ENCODE peak calls at places on chromosomes 1 and 21, in eight cellular contexts. R is AG04449, E is cardiac muscle cell, S is AG04450, V is RWPE1, M is progenitor cell of endocrine pancreas, C is tibial nerve, Y is endothelial cell of umbilical vein. G is an unnamed sample.

GRCh38 chr1:184838374-184838995 is 83.8 kb upstream of the EDEM3 start:
- DNase-seq in R (peak), E (peak), S (peak), V (peak), M (no peak), C (peak), Y (no peak), G (peak)

GRCh38 chr21:39581414-39581813 is 31.3 kb upstream of the B3GALT5 start:
- DNase-seq in R (no peak), E (no peak), S (no peak), V (no peak), M (no peak), C (no peak), Y (no peak), G (no peak)

GRCh38 chr1:54606096-54606989 is 17.0 kb downstream of the FAM151A start:
- DNase-seq in R (no peak), E (no peak), S (no peak), V (no peak), M (no peak), C (no peak), Y (no peak), G (no peak)

GRCh38 chr21:44279621-44280260 is 5.9 kb upstream of the AIRE start:
- DNase-seq in R (no peak), E (no peak), S (no peak), V (no peak), M (no peak), C (no peak), Y (no peak), G (no peak)

GRCh38 chr1:37262439-37263170 is 211.8 kb upstream of the ZC3H12A start:
- DNase-seq in R (no peak), E (no peak), S (no peak), V (no peak), M (no peak), C (no peak), Y (no peak), G (no peak)

GRCh38 chr1:30586671-30587070 is 136.7 kb downstream of the MATN1 start:
- DNase-seq in R (no peak), E (no peak), S (no peak), V (no peak), M (peak), C (no peak), Y (no peak), G (no peak)

GRCh38 chr1:66223681-66224080 is 310.3 kb upstream of the SGIP1 start:
- DNase-seq in R (no peak), E (no peak), S (no peak), V (no peak), M (no peak), C (no peak), Y (no peak), G (no peak)

GRCh38 chr1:184823080-184823479 is 68.4 kb upstream of the EDEM3 start:
- DNase-seq in R (no peak), E (no peak), S (no peak), V (no peak), M (no peak), C (no peak), Y (no peak), G (no peak)

GRCh38 chr1:236638935-236639334 is 34.6 kb upstream of the HEATR1 start:
- DNase-seq in R (no peak), E (no peak), S (no peak), V (no peak), M (no peak), C (no peak), Y (no peak), G (no peak)

GRCh38 chr1:228343211-228343661 is 63.4 kb downstream of the TRIM11 start:
- DNase-seq in R (no peak), E (no peak), S (no peak), V (no peak), M (no peak), C (no peak), Y (no peak), G (no peak)

GRCh38 chr1:170881268-170882265 is 53.8 kb upstream of the MROH9 start:
- DNase-seq in R (no peak), E (peak), S (no peak), V (no peak), M (no peak), C (no peak), Y (peak), G (peak)

GRCh38 chr1:207241164-207241934 is 80.1 kb upstream of the CD55 start:
- DNase-seq in R (no peak), E (no peak), S (no peak), V (no peak), M (no peak), C (no peak), Y (peak), G (peak)

GRCh38 chr1:200473698-200474371 is 64.0 kb upstream of the ZNF281 start:
- DNase-seq in R (no peak), E (peak), S (no peak), V (no peak), M (no peak), C (no peak), Y (no peak), G (no peak)

DNA sequence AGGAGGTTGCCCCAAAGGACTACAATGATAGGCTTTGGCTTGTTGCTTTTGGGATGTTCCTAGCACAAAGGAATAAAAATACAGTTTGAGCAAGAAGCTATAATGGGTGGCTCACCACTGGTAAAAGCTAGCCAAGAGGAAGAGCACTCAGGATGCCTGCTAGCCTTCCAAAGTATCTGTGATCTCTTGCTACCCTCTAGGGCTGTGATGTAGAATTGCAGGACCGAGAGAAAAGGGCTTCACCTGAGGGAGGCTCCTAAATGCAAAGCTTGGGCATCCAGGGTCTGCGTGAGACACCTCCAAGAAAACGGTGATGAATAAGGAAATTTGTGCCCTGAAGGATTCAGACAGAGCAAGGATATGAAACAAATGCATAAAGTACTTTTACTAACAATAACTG is 17.7 kb downstream of the IVL start:
- DNase-seq in R (peak), E (peak), S (no peak), V (peak), M (no peak), C (no peak), Y (no peak), G (peak)
- TF ChIP-seq CTCF in R (peak), E (no peak), S (peak), V (peak), M (no peak), C (no peak), Y (no peak), G (peak)

DNA sequence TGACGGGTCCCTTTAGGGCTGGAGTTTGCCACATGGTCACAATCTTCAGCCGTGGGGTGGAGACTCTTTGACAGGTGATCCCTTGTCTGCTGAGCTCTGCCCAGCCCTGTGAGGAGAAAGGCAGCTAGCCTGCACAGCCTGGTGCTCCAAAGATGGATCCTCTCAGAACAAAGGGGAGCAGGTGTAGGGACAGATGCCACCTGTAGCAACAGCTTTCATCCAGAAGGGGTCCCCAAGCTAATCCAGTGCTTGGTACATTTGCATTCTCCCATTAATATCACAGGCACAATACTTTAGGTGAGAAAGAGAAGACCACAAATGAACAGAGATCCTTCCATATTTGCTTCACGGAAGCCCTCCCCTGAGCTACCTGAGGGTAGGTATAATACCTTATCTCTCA is 93.2 kb downstream of the CCDC185 start:
- DNase-seq in R (no peak), E (no peak), S (no peak), V (no peak), M (no peak), C (no peak), Y (no peak), G (peak)
- TF ChIP-seq CTCF in R (no peak), E (no peak), S (no peak), V (no peak), M (peak), C (no peak), Y (no peak), G (no peak)

GRCh38 chr1:114368560-114369255 is 142.3 kb downstream of the TRIM33 start:
- DNase-seq in R (no peak), E (no peak), S (no peak), V (no peak), M (no peak), C (no peak), Y (no peak), G (no peak)
- TF ChIP-seq CTCF in R (no peak), E (no peak), S (no peak), V (no peak), M (no peak), C (no peak), Y (no peak), G (no peak)

GRCh38 chr1:6419803-6420593 is at the start of gene HES2:
- DNase-seq in R (no peak), E (no peak), S (no peak), V (peak), M (no peak), C (no peak), Y (peak), G (peak)
- TF ChIP-seq CTCF in R (no peak), E (no peak), S (no peak), V (no peak), M (no peak), C (no peak), Y (no peak), G (no peak)

GRCh38 chr1:109877320-109877771 is 33.3 kb upstream of the CSF1 start:
- DNase-seq in R (peak), E (peak), S (peak), V (peak), M (no peak), C (peak), Y (peak), G (peak)
- TF ChIP-seq CTCF in R (peak), E (peak), S (peak), V (no peak), M (peak), C (peak), Y (no peak), G (peak)